ENCODE peak calls at places on chromosomes 12 and 14, in five cellular contexts. O is left ventricle myocardium inferior, X is astrocyte of the spinal cord, Q is Panc1, H is NT2/D1. U is an unnamed sample.

GRCh38 chr12:50979369-50980052 is 27.2 kb downstream of the HIGD1C start:
- DNase-seq in O (no peak), X (no peak), Q (no peak), H (no peak), U (peak; percentile 72)

GRCh38 chr14:71583246-71583645 is 349.0 kb upstream of the RGS6 start:
- DNase-seq in O (no peak), X (no peak), Q (no peak), H (no peak), U (no peak)

GRCh38 chr12:77032406-77032805 is 33.0 kb downstream of the E2F7 start:
- DNase-seq in O (no peak), X (peak; percentile 54), Q (no peak), H (no peak), U (no peak)

GRCh38 chr12:59742831-59743230 is 147.0 kb downstream of the SLC16A7 start:
- DNase-seq in O (no peak), X (peak; percentile 22), Q (no peak), H (no peak), U (no peak)

GRCh38 chr14:85565862-85566296 is 35.9 kb downstream of the FLRT2 start:
- DNase-seq in O (no peak), X (peak; percentile 56), Q (no peak), H (no peak), U (no peak)

GRCh38 chr12:124516850-124517249 is 50.6 kb downstream of the NCOR2 start:
- DNase-seq in O (no peak), X (no peak), Q (no peak), H (no peak), U (no peak)

GRCh38 chr14:74601982-74602381 is 10.1 kb downstream of the LTBP2 start:
- DNase-seq in O (no peak), X (no peak), Q (no peak), H (no peak), U (no peak)

GRCh38 chr14:50524731-50525510 is 7.4 kb downstream of the MAP4K5 start:
- DNase-seq in O (no peak), X (no peak), Q (no peak), H (no peak), U (no peak)

GRCh38 chr14:68501171-68501570 is 291.7 kb downstream of the ZFP36L1 start:
- DNase-seq in O (no peak), X (no peak), Q (no peak), H (no peak), U (no peak)

GRCh38 chr12:27790179-27790578 is 10.1 kb upstream of the MANSC4 start:
- DNase-seq in O (no peak), X (no peak), Q (no peak), H (no peak), U (no peak)

GRCh38 chr14:96817750-96818666 is 20.8 kb downstream of the VRK1 start:
- DNase-seq in O (no peak), X (no peak), Q (no peak), H (no peak), U (no peak)
- H3K4me3 ChIP-seq in O (no peak overlapping the region), X (no peak overlapping the region), Q (no peak overlapping the region), H (no peak overlapping the region), U (no peak overlapping the region)

GRCh38 chr12:49959570-49960473 is 1.9 kb upstream of the AQP5 start:
- DNase-seq in O (no peak), X (peak; percentile 22), Q (no peak), H (peak; percentile 61), U (no peak)
- H3K4me3 ChIP-seq in O (no peak overlapping the region), X (no peak overlapping the region), Q (no peak overlapping the region), H (no peak overlapping the region), U (no peak overlapping the region)

GRCh38 chr12:99984271-99985128 is at the start of gene ANKS1B:
- DNase-seq in O (peak; percentile 34), X (peak; percentile 15), Q (no peak), H (peak; percentile 25), U (no peak)

GRCh38 chr12:99985129-99985570 is 414 bp upstream of the ANKS1B start:
- DNase-seq in O (no peak), X (peak; percentile 18), Q (no peak), H (no peak), U (no peak)

GRCh38 chr12:99979471-99979870 is 5.3 kb downstream of the ANKS1B start:
- DNase-seq in O (no peak), X (no peak), Q (no peak), H (no peak), U (no peak)

GRCh38 chr12:99983721-99984258 is 946 bp downstream of the ANKS1B start:
- DNase-seq in O (no peak), X (no peak), Q (no peak), H (no peak), U (no peak)

GRCh38 chr12:99981639-99982190 is 3.0 kb downstream of the ANKS1B start:
- DNase-seq in O (no peak), X (no peak), Q (no peak), H (no peak), U (no peak)
- H3K4me3 ChIP-seq in O (no peak overlapping the region), X (no peak overlapping the region), Q (no peak overlapping the region), H (no peak overlapping the region), U (no peak overlapping the region)

DNA sequence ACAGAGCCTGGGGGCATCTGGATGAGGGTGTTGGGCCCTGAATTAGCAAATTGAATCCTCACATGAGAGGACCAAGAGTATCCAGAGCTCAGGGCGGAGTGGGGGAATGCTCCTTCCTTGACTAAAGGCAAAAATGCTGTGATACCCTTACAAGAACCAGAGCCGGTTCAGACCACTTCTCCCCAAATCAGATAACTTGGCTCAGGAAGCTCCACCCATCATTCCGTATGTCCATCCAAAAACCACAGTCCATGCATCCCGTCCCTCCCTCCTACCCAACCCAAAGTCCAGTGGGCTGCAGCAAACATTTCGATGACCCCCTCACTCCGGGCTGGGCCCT is 22.4 kb downstream of the DIO3 start:
- DNase-seq in O (no peak), X (no peak), Q (no peak), H (no peak), U (no peak)
- H3K4me3 ChIP-seq in O (no peak overlapping the region), X (no peak overlapping the region), Q (no peak overlapping the region), H (no peak overlapping the region), U (no peak overlapping the region)